ENCODE peak calls at places on chromosomes 16 and 17, in eight cellular contexts. N is cardiac fibroblast, J is fibroblast of lung, U is transverse colon, S is AG10803, C is esophagus squamous epithelium, H is mucosa of descending colon, Y is bronchial epithelial cell. P is an unnamed sample.

GRCh38 chr17:49707246-49707607 is 537 bp downstream of the SLC35B1 start:
- DNase-seq in J (no peak), S (no peak), H (no peak), U (no peak), C (no peak), Y (no peak), N (peak), P (peak)

GRCh38 chr16:55498101-55498500 is 10.8 kb upstream of the LPCAT2 start:
- DNase-seq in C (no peak), U (no peak), H (no peak), Y (no peak), N (no peak), S (no peak), J (no peak), P (no peak)

GRCh38 chr16:19518423-19518822 is 3.5 kb downstream of the GDE1 start:
- DNase-seq in C (no peak), J (no peak), N (no peak), U (no peak), S (no peak), H (no peak), Y (no peak), P (no peak)

GRCh38 chr17:64176556-64176955 is 46.6 kb upstream of the ERN1 start:
- DNase-seq in N (no peak), Y (no peak), H (no peak), U (no peak), S (no peak), C (no peak), J (no peak), P (no peak)

GRCh38 chr17:47927821-47928400 is 13.5 kb upstream of the PNPO start:
- DNase-seq in Y (no peak), H (no peak), J (no peak), S (no peak), U (no peak), C (no peak), N (no peak), P (no peak)

GRCh38 chr17:77916771-77917481 is 41.6 kb upstream of the TNRC6C start:
- DNase-seq in S (no peak), J (no peak), U (no peak), C (no peak), Y (no peak), N (no peak), H (no peak), P (no peak)

GRCh38 chr16:22969567-22969966 is 155.6 kb downstream of the HS3ST2 start:
- DNase-seq in Y (peak), S (no peak), N (no peak), J (no peak), C (no peak), H (no peak), U (no peak), P (no peak)

GRCh38 chr16:76346210-76346609 is 69.0 kb downstream of the CNTNAP4 start:
- DNase-seq in J (no peak), S (no peak), N (no peak), Y (no peak), C (no peak), H (no peak), U (no peak), P (peak)

GRCh38 chr17:57033296-57033695 is 51.8 kb upstream of the AKAP1 start:
- DNase-seq in H (no peak), Y (no peak), S (no peak), C (no peak), J (no peak), N (peak), U (no peak), P (no peak)

GRCh38 chr17:41528959-41529353 is 848 bp upstream of the KRT19 start:
- DNase-seq in U (peak), Y (no peak), S (no peak), N (no peak), H (peak), J (no peak), C (no peak), P (no peak)

GRCh38 chr17:72419866-72420774 is 299.3 kb downstream of the SOX9 start:
- DNase-seq in N (no peak), U (peak), H (no peak), J (peak), Y (no peak), S (no peak), C (no peak), P (no peak)

GRCh38 chr16:48433116-48433848 is 48.1 kb upstream of the SIAH1 start:
- DNase-seq in C (no peak), J (no peak), N (no peak), Y (no peak), U (no peak), H (no peak), S (no peak), P (no peak)

GRCh38 chr17:80441133-80441578 is 26.2 kb downstream of the ENDOV start:
- DNase-seq in H (peak), N (peak), C (no peak), J (peak), S (peak), Y (no peak), U (no peak), P (peak)
- TF ChIP-seq CTCF in H (no peak), N (no peak), C (no peak), J (no peak), S (no peak), Y (no peak), U (no peak), P (no peak)

DNA sequence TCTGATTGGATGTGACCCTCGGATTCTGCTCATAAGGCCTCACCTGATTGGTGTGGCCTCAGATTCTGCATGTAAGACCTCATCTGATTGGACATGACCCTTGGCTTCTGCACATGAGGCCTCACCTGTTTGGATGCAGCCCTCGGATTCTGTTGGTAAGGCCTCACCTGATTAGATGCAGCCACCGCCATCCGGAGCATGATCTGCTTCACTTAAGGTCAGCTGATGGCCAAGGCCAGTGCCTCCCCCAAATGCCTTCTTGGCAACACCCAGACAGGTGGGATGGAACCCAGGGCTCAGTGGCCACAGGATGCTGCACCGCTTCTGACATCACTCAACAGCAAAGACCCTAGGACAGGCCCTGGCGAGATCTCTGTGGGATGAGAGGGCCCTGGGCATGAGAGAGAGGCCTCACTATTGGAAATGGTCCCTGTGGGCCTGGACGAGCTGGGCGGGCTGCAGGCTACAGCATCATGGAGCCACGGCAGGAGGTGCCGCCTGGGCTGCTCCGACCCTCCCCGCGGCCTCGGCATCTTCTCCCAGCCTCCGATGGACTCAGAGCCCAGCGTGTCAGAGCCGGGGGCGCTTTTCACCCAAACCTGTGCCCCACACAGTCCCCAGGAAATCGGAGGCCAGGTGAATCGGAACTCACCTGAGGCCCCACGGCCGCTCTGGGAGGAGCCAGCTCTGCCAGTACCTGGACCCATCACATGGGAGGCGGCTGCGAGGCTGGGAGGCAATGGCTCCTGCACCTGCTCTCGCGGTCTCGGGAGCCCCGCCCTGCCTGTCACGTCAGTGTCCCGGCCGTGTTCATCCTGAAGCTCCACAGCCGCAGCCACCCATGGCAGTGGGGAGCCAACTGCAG is 60.9 kb upstream of the ZNF469 start:
- DNase-seq in S (no peak), J (no peak), Y (no peak), N (no peak), H (no peak), U (no peak), C (no peak), P (no peak)
- H3K4me3 ChIP-seq in S (no peak), J (no peak), Y (no peak), N (no peak), H (no peak), U (no peak), C (no peak), P (no peak)

DNA sequence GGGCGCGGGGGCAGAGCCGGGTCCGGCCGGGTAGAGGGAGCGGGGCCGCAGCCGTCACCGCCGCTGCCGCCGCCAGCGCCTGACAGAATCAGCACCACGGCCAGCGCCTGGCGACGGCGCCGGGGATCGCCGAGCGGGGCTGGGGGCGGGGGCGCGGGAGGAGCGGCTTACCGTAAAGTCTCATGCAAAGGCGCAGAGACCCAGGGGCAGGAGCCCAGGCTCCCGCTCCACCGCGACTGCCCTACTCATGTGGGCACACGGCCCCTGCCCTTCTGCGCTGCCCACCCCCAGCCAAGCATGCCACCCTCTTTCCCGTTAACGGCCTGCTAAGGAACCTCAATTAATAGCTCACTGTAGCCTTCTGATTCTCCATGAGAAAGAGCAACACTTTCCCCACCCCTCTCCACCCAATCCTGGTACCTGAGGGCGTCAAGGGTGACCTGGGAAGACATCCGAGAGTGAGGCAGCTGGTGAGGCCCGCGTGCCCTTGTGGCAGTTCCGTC is at the start of gene SEZ6:
- DNase-seq in H (peak), C (no peak), J (peak), U (peak), Y (no peak), S (peak), N (peak), P (peak)
- TF ChIP-seq CTCF in H (no peak), C (peak), J (no peak), U (no peak), Y (no peak), S (no peak), N (no peak), P (no peak)

GRCh38 chr17:13599808-13600398 is 1.8 kb downstream of the HS3ST3A1 start:
- DNase-seq in Y (no peak), C (no peak), U (no peak), J (no peak), N (no peak), S (no peak), H (no peak), P (peak)
- H3K4me3 ChIP-seq in Y (no peak), C (peak), U (no peak), J (peak), N (peak), S (peak), H (no peak), P (peak)

GRCh38 chr16:83781-84615 is 6.0 kb downstream of the MPG start:
- DNase-seq in H (no peak), C (no peak), N (peak), S (no peak), Y (no peak), U (no peak), J (no peak), P (peak)
- TF ChIP-seq CTCF in H (no peak), C (no peak), N (peak), S (no peak), Y (no peak), U (no peak), J (no peak), P (peak)

DNA sequence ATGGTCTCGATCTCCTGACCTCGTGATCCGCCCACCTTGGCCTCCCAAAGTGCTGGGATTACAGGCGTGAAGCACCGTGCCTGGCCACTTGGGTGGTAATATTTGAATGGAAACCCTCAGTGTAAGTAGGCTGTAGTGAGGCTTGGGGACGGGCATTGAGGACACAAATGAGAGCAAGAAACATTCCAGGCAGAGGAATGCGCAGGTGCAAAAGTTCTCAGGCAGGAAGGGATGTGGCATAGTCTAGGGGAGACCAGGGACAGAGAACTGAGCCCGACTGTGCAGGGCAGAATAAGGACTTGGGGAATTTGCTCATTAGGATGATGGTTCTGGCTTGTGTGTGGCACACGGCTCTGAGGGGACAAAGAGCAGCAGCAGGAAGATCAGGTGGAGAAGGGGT is 54.8 kb downstream of the GRB2 start:
- DNase-seq in S (no peak), Y (no peak), J (no peak), H (no peak), C (no peak), N (no peak), U (no peak), P (no peak)
- H3K4me3 ChIP-seq in S (no peak), Y (no peak), J (no peak), H (no peak), C (no peak), N (no peak), U (no peak), P (no peak)

GRCh38 chr16:85428899-85429775 is 184.0 kb upstream of the GSE1 start:
- DNase-seq in Y (no peak), J (no peak), S (no peak), C (no peak), N (no peak), U (no peak), H (peak), P (no peak)

GRCh38 chr16:85429776-85430522 is 183.2 kb upstream of the GSE1 start:
- DNase-seq in N (no peak), J (no peak), C (no peak), Y (no peak), H (peak), U (no peak), S (no peak), P (no peak)

GRCh38 chr16:85430523-85431381 is 182.4 kb upstream of the GSE1 start:
- DNase-seq in U (peak), J (no peak), H (peak), N (no peak), Y (no peak), S (no peak), C (no peak), P (no peak)

GRCh38 chr16:85426806-85427205 is 186.3 kb upstream of the GSE1 start:
- DNase-seq in S (no peak), C (no peak), Y (no peak), U (no peak), J (no peak), H (no peak), N (no peak), P (no peak)

GRCh38 chr16:85428168-85428898 is 184.8 kb upstream of the GSE1 start:
- DNase-seq in S (no peak), U (peak), J (no peak), N (peak), Y (peak), C (no peak), H (peak), P (peak)
- TF ChIP-seq CTCF in S (peak), U (peak), J (peak), N (peak), Y (peak), C (no peak), H (peak), P (peak)

DNA sequence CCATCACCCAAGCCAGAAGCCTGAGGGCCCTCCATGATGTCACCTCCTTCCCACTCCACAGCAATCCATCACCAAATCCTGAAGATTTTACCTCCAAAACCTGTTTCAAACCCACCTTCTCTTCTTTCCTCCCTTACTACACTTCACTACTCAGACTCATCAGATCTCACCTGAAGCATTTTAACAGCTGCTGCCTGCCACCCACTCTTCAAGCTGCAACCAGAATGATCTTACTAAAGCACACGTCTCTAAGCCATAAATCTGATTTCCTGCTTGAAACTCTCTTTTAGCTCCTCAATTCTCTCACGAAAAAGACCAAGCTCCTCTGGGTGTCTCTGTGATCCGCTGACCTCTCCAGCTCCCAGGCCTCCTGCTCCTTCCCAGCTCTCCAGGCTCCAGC is 46.5 kb downstream of the CDK5R1 start:
- DNase-seq in N (no peak), C (no peak), S (no peak), U (no peak), H (no peak), J (no peak), Y (no peak), P (no peak)
- H3K4me3 ChIP-seq in N (no peak), C (no peak), S (no peak), U (no peak), H (no peak), J (no peak), Y (no peak), P (no peak)

GRCh38 chr16:3095869-3096268 is 3.2 kb downstream of the ZSCAN10 start:
- DNase-seq in C (no peak), J (no peak), H (peak), Y (no peak), N (peak), U (peak), S (no peak), P (no peak)
- TF ChIP-seq CTCF in C (peak), J (peak), H (no peak), Y (peak), N (peak), U (peak), S (peak), P (peak)

GRCh38 chr16:58639836-58640235 is 10.2 kb upstream of the CNOT1 start:
- DNase-seq in U (no peak), N (no peak), H (no peak), S (no peak), Y (no peak), C (no peak), J (no peak), P (no peak)
- H3K4me3 ChIP-seq in U (no peak), N (no peak), H (no peak), S (no peak), Y (no peak), C (no peak), J (no peak), P (no peak)

P was measured in fibroblast of the aortic adventitia.